ENCODE peak calls at places on chromosomes 13 and 19, in six cellular contexts. U is epithelial cell of esophagus; F is left ventricle myocardium inferior; I is upper lobe of right lung; Y is CD8-positive, alpha-beta T cell; P is type B pancreatic cell. S is an unnamed sample.

GRCh38 chr13:106685142-106685541 is 117.2 kb upstream of the ARGLU1 start:
- DNase-seq in I (no peak), U (no peak), F (no peak), P (no peak), Y (no peak), S (no peak)

GRCh38 chr13:108895220-108895704 is 265.9 kb downstream of the MYO16 start:
- DNase-seq in U (peak; percentile 77), P (no peak), I (no peak), Y (no peak), F (no peak), S (no peak)

GRCh38 chr13:98068511-98068910 is 74.4 kb upstream of the FARP1 start:
- DNase-seq in P (no peak), F (no peak), I (no peak), Y (no peak), U (peak; percentile 70), S (no peak)

GRCh38 chr13:106028916-106029315 is 506.5 kb downstream of the EFNB2 start:
- DNase-seq in F (no peak), I (no peak), P (no peak), U (peak; percentile 19), Y (no peak), S (no peak)

GRCh38 chr19:8367327-8368001 is 3.5 kb downstream of the ANGPTL4 start:
- DNase-seq in F (peak; percentile 91), U (peak; percentile 95), I (peak; percentile 87), Y (no peak), P (peak; percentile 82), S (peak; percentile 31)

GRCh38 chr13:48853381-48854102 is 122.2 kb upstream of the FNDC3A start:
- DNase-seq in P (no peak), Y (no peak), U (no peak), I (no peak), F (no peak), S (no peak)

GRCh38 chr13:43489168-43489730 is 297.5 kb downstream of the ENOX1 start:
- DNase-seq in P (no peak), U (no peak), F (peak; percentile 18), Y (no peak), I (no peak), S (no peak)

GRCh38 chr19:15452111-15453047 is 2.6 kb upstream of the WIZ start:
- DNase-seq in Y (no peak), F (peak; percentile 91), I (peak; percentile 91), P (no peak), U (peak; percentile 77), S (peak; percentile 91)

GRCh38 chr13:52659340-52659739 is 6.7 kb downstream of the SUGT1 start:
- DNase-seq in U (no peak), I (no peak), P (no peak), Y (no peak), F (no peak), S (no peak)

GRCh38 chr13:107743523-107743922 is 471.8 kb downstream of the LIG4 start:
- DNase-seq in Y (no peak), I (no peak), U (no peak), P (no peak), F (no peak), S (no peak)

DNA sequence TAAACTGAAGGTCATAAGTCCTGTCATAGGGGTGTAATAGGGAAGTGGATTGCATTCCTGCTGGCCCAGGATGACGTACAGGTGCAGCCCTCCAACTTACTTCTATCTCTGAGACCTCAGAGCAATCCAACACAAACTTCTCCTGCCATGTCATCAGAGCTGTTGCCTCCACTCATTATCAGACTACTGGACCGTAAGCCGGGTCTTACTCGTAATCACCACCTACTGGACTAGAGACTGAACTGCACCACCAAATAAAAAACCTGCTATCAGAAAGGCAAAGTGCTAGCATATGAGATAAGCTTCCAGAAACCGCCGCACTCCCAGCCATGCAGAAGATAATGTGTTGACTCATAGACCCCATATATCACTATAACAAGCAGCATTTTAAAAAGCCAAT is 102.1 kb downstream of the SLITRK1 start:
- DNase-seq in U (peak; percentile 64), F (no peak), I (no peak), Y (no peak), P (no peak), S (no peak)
- TF ChIP-seq CTCF in U (peak; percentile 68), F (no peak), I (peak; percentile 11), Y (no peak), P (peak; percentile 60), S (peak; percentile 71)

GRCh38 chr19:29966594-29967249 is 24.7 kb downstream of the URI1 start:
- DNase-seq in I (no peak), F (no peak), Y (no peak), P (no peak), U (peak; percentile 27), S (no peak)
- TF ChIP-seq CTCF in I (peak; percentile 20), F (no peak), Y (peak; percentile 29), P (peak; percentile 57), U (peak; percentile 12), S (peak; percentile 31)

DNA sequence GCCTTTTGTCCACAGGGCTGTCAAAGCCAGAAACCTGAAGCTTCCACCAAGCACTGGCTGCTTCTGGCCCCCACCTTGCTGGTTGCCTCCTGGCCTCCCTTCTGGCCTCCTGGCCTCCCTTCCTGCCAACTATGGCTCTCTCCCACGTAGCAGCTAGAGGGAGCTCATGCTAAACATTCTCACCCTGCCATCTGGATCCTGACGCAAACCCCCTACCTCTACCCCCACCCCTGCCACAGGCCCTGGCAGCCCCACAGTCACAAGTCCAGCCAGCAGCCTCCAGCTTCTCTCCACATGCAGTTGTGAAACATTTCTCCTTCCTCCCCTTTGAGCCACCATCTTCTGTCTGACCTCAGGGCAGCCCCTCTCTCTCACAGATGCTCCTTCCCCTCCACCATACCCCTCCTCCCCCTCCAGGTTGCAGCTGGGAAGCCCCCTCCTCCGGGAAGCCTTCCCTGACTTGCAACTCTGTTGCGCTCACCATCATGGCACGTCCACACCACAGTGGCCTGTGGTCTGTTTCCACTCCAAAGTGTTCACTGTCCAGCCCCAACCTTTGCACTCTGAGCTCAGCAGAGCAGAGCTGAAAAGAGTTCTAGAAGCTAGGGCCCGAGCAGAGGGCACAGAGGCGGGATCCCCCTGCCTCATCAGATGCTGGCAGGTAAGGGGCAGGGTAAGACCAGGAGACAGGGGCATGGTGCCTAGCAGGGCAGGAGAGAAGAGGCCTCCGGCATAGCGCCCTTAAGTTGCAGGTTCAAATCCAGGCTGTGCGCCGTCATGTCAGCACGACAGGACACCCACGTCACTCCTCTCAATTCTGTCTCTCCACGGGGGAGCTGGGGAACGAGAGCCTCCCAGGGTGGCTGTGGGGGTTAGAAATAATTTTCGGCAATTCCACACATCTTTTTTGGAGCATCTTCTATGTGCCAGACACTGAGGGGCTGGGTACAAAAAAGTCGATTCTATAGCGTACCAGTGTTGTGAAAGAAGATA is 7.3 kb downstream of the ADGRL1 start:
- DNase-seq in U (no peak), P (no peak), Y (no peak), I (no peak), F (no peak), S (peak; percentile 32)
- TF ChIP-seq CTCF in U (no peak), P (peak; percentile 32), Y (no peak), I (no peak), F (no peak), S (no peak)

DNA sequence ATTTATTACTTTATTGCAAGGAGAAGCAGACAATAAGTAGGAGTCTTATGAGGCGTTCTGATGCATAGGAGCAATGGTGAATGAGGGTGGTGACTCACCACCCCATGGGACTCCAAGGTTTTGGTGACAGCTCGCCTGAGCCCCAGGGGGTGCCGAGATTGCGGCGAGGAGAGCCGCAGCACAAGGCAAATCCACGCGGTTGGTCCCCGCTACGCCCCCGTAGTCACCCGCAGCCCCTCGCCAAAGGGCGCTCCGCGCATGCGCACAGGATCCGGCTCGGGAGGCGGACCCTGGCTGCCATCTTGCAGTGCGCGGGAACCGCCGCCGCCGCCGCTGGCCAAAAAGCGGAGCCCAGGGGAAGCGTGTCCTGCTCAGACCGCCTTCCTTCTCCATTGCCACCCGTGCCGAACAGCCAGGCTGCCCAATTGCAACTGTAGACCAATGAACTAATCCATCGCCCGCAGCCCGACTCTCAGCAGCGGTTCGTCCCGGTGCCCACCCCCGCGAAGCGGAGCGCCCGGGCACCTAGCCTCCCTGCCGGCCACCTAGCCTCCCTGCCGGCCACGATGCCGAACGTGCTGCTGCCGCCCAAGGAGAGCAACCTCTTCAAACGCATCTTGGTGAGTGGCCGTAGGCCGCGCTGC is at the start of gene NAA16:
- DNase-seq in P (peak; percentile 98), F (peak; percentile 93), U (peak; percentile 81), I (peak; percentile 96), Y (peak; percentile 98), S (peak; percentile 99)
- TF ChIP-seq CTCF in P (peak; percentile 36), F (peak; percentile 35), U (no peak), I (peak; percentile 15), Y (no peak), S (no peak)

GRCh38 chr19:1812426-1813196 is 535 bp upstream of the ATP8B3 start:
- DNase-seq in I (peak; percentile 96), U (peak; percentile 96), P (peak; percentile 91), F (peak; percentile 94), Y (peak; percentile 86), S (peak; percentile 94)
- TF ChIP-seq CTCF in I (peak; percentile 49), U (peak; percentile 68), P (peak; percentile 74), F (peak; percentile 54), Y (peak; percentile 65), S (no peak)

GRCh38 chr19:55667958-55668357 is 7.1 kb upstream of the EPN1 start:
- DNase-seq in U (peak; percentile 67), Y (no peak), P (no peak), F (no peak), I (no peak), S (no peak)

GRCh38 chr19:55666343-55667005 is 8.6 kb upstream of the EPN1 start:
- DNase-seq in F (no peak), U (no peak), I (no peak), Y (no peak), P (no peak), S (no peak)

GRCh38 chr19:55667511-55667910 is 7.5 kb upstream of the EPN1 start:
- DNase-seq in Y (no peak), U (no peak), I (no peak), F (no peak), P (no peak), S (no peak)

GRCh38 chr19:55668603-55669348 is 6.2 kb upstream of the EPN1 start:
- DNase-seq in U (no peak), I (no peak), Y (no peak), P (no peak), F (no peak), S (no peak)

DNA sequence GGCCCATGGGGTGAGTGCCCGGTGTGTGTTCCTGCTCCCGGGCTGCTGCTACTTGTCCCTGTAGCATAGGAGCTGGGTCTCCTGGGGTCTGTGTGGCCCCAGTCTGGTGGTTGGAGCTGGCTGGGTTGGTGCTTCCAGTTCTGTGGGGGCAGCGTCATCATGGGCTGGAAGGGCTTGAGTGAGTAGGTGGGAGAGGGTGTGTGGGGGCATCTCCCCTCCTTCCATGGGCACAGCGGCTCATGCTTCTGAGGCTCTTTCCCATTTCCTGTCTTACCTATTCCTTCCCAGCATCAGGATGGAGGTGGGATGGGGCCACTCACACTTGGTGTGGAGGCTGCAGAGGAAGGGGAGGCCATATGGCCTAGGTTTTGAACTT is 8.0 kb upstream of the EPN1 start:
- DNase-seq in P (no peak), I (no peak), U (no peak), Y (no peak), F (no peak), S (no peak)
- TF ChIP-seq CTCF in P (no peak), I (no peak), U (no peak), Y (no peak), F (no peak), S (no peak)

S was measured in glutamatergic neuron.